ENCODE peak calls at places on chromosomes 3 and 15, in eight cellular contexts. J is OCI-LY7; K is WERI-Rb-1; M is breast epithelium; V is colonic mucosa; S is HCT116; Z is CD4-positive, alpha-beta memory T cell; R is fibroblast of lung. Y is an unnamed sample. For H3K36me3, the result is how much of the 10 kb centered on the place peaks cover.

GRCh38 chr3:53255775-53256703 is at the start of gene TKT:
- DNase-seq in J (peak), K (peak), M (peak), V (peak), S (no peak), Z (peak), R (peak), Y (peak)

GRCh38 chr15:34812369-34812768 is 17.0 kb upstream of the ACTC1 start:
- DNase-seq in J (no peak), K (no peak), M (no peak), V (no peak), S (no peak), Z (no peak), R (peak), Y (no peak)

GRCh38 chr3:46883252-46884185 is 6.0 kb downstream of the PTH1R start:
- DNase-seq in J (no peak), K (peak), M (no peak), V (no peak), S (no peak), Z (no peak), R (peak), Y (no peak)

GRCh38 chr3:23459915-23460546 is 256.9 kb downstream of the UBE2E2 start:
- DNase-seq in J (no peak), K (no peak), M (no peak), V (no peak), S (no peak), Z (no peak), R (no peak), Y (no peak)

GRCh38 chr15:73617310-73617709 is 15.9 kb downstream of the NPTN start:
- DNase-seq in J (no peak), K (no peak), M (no peak), V (no peak), S (no peak), Z (no peak), R (peak), Y (no peak)

GRCh38 chr15:89141885-89142284 is 53.6 kb downstream of the ABHD2 start:
- DNase-seq in J (no peak), K (no peak), M (no peak), V (no peak), S (no peak), Z (no peak), R (peak), Y (no peak)

GRCh38 chr3:111303760-111304159 is 232.1 kb downstream of the NECTIN3 start:
- DNase-seq in J (no peak), K (no peak), M (no peak), V (no peak), S (no peak), Z (no peak), R (peak), Y (no peak)

GRCh38 chr3:33578325-33579180 is 138.3 kb upstream of the UBP1 start:
- DNase-seq in J (no peak), K (no peak), M (no peak), V (no peak), S (no peak), Z (no peak), R (peak), Y (no peak)

GRCh38 chr3:195020921-195021320 is 250.0 kb downstream of the XXYLT1 start:
- DNase-seq in J (no peak), K (no peak), M (no peak), V (no peak), S (no peak), Z (no peak), R (no peak), Y (no peak)

GRCh38 chr15:27989838-27990237 is 109.3 kb downstream of the OCA2 start:
- DNase-seq in J (no peak), K (no peak), M (no peak), V (no peak), S (no peak), Z (no peak), R (no peak), Y (no peak)

GRCh38 chr15:43168192-43169107 is 16.8 kb upstream of the CCNDBP1 start:
- DNase-seq in J (no peak), K (no peak), M (no peak), V (no peak), S (no peak), Z (no peak), R (peak), Y (no peak)

GRCh38 chr3:183448369-183449128 is 20.1 kb upstream of the MCF2L2 start:
- DNase-seq in J (no peak), K (no peak), M (no peak), V (no peak), S (no peak), Z (no peak), R (no peak), Y (no peak)

GRCh38 chr3:51099794-51100542 is 285.1 kb upstream of the MANF start:
- DNase-seq in J (peak), K (peak), M (no peak), V (peak), S (peak), Z (no peak), R (peak), Y (no peak)

GRCh38 chr3:128946411-128946810 is 47.5 kb downstream of the CFAP92 start:
- DNase-seq in J (no peak), K (no peak), M (no peak), V (no peak), S (no peak), Z (no peak), R (peak), Y (no peak)

GRCh38 chr3:170128977-170129431 is 52.5 kb downstream of the PHC3 start:
- DNase-seq in J (peak), K (no peak), M (no peak), V (no peak), S (no peak), Z (no peak), R (peak), Y (no peak)

GRCh38 chr3:179852117-179852886 is 184.4 kb downstream of the PEX5L start:
- DNase-seq in J (no peak), K (no peak), M (no peak), V (no peak), S (no peak), Z (no peak), R (peak), Y (no peak)

GRCh38 chr3:79639855-79640254 is 127.9 kb downstream of the ROBO1 start:
- DNase-seq in J (no peak), K (no peak), M (no peak), V (no peak), S (no peak), Z (no peak), R (no peak), Y (no peak)

DNA sequence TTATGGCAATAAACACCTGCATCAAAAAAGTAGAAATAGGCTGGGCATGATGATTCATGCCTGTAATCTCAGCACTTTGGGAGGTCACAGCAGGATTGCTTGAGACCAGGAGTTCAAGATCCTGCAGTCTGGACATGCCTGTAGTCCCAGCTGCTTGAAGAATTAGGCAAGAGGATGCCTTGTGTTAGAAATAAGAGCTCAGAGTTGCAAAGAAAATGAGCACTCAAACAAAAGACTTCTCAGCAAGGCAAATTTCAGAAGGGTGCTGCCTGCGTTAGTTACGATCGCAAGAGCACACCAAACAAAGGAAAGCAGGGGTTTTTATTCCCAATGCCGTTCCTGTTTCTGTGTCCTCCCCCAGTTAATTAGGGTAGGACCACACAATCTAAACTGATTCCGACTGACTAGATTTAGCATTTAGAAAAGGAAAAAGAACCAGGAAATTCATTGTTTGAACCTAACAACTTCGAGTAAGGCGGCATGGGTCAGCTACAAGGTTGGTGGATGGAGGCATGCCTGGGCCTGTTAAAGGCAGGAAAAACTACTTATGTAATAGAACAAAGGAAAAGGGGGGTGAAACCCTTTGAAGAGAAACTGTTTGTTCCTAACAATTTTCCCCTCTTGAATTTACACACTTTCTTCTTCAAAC is 55.5 kb downstream of the DLG1 start:
- DNase-seq in J (no peak), K (no peak), M (no peak), V (no peak), S (no peak), Z (no peak), R (no peak), Y (no peak)
- H3K36me3 ChIP-seq in J (half or more), K (under half), M (under half), V (under half), S (under half), Z (under half), R (under half), Y (under half)

DNA sequence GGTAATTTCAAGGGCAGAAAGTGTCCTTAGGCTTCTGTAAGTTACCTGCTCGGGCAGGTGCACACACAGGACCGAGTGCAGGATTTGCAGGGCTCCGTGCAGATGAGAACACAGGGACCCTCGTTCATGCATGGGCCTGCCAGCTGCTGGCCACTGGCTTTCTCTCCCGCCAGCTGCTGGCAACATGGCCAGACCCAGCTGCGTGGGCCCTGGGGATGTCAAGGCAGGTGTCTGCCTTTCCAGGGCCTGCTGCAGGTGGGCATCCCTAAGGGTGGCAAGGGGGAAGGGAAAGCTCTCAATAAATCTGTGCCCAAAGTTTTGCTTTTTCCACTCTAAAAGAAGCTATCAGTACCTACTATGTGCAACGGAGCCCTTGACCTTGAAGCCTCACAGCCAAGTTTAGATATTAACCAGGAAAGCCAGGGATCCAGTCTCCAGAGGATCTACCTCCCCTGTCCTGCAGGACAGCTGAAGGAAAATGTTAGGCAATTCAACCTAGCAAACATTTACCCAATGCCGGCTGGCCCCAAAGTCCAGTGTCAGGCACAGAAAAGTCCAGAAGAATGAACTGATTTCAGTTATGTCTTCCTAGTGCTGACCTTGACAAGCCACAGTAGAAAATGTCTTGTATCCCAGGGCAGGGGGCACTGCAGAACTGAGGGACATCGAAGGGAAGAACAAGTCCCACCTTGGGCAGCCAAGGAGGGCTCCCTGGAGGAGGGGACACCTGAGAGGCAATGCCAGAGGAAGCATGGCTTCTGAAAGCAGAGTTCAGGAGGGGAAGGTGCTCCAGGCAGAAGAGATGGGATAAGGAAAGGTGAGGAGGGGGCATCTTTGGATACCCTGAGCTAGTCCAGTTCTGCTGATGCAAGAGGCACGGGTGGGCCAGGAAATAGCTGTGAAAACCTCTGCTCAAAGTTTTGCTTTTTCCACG is 26.4 kb downstream of the NUP210 start:
- DNase-seq in J (no peak), K (no peak), M (no peak), V (no peak), S (no peak), Z (no peak), R (no peak), Y (no peak)
- H3K36me3 ChIP-seq in J (half or more), K (half or more), M (under half), V (under half), S (under half), Z (half or more), R (under half), Y (under half)

GRCh38 chr3:133606902-133607301 is 33.4 kb downstream of the CDV3 start:
- DNase-seq in J (no peak), K (no peak), M (no peak), V (no peak), S (no peak), Z (no peak), R (no peak), Y (no peak)
- H3K36me3 ChIP-seq in J (half or more), K (under half), M (under half), V (under half), S (under half), Z (under half), R (under half), Y (under half)

DNA sequence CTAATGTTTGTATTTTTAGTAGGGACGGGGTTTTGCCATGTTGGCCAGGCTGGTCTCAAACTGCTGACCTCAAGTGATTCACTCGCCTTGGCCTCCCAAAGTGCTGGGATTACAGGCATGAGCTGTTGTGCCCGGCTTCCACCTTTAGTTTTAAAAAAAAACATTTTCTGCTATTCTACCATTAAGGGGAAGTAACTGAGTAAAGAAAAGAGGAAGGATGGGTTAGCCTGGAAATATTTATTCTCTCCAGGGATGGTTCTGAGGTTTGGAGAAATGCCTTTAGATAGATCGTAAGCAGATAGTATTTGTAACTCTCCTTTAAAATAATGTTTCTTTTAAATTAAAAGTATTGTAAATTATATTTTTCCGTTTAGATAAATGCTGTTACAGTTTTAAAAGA is 3.2 kb downstream of the AP4E1 start:
- DNase-seq in J (no peak), K (no peak), M (no peak), V (no peak), S (no peak), Z (no peak), R (no peak), Y (no peak)
- H3K36me3 ChIP-seq in J (under half), K (under half), M (under half), V (under half), S (under half), Z (under half), R (under half), Y (under half)

DNA sequence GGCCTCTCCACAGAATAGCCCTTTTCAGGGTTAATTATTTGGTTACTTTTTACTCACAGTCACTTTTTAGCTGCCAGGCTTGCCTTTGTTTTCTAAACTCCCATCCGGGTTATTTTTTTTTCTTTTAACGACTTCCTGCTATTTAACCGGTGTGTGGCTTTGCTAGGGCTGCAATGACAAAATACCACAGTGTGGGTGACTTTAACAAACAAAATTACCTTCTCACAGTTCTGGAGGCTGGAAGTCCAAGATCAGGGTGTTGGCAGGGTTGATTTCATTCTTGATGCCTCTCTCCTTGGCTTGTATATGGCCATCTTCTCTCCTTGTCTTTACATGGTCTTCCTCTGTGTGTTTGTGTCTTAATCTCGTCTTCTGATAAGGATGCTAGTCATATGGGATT is 91.5 kb downstream of the IL1RAP start:
- DNase-seq in J (no peak), K (no peak), M (no peak), V (no peak), S (no peak), Z (no peak), R (no peak), Y (no peak)
- H3K36me3 ChIP-seq in J (under half), K (under half), M (under half), V (under half), S (under half), Z (under half), R (under half), Y (under half)

GRCh38 chr15:48678851-48679250 is 33.3 kb upstream of the FBN1 start:
- DNase-seq in J (no peak), K (no peak), M (no peak), V (no peak), S (no peak), Z (no peak), R (no peak), Y (no peak)

GRCh38 chr15:48681274-48681840 is 35.8 kb upstream of the FBN1 start:
- DNase-seq in J (no peak), K (no peak), M (no peak), V (no peak), S (no peak), Z (no peak), R (peak), Y (no peak)

GRCh38 chr15:48680841-48681240 is 35.3 kb upstream of the FBN1 start:
- DNase-seq in J (no peak), K (no peak), M (no peak), V (no peak), S (no peak), Z (no peak), R (peak), Y (no peak)

GRCh38 chr15:48677821-48678220 is 32.3 kb upstream of the FBN1 start:
- DNase-seq in J (no peak), K (no peak), M (no peak), V (no peak), S (no peak), Z (no peak), R (no peak), Y (no peak)

GRCh38 chr15:48679952-48680351 is 34.4 kb upstream of the FBN1 start:
- DNase-seq in J (no peak), K (no peak), M (no peak), V (no peak), S (no peak), Z (no peak), R (no peak), Y (no peak)
- H3K36me3 ChIP-seq in J (under half), K (under half), M (under half), V (under half), S (under half), Z (under half), R (under half), Y (under half)

DNA sequence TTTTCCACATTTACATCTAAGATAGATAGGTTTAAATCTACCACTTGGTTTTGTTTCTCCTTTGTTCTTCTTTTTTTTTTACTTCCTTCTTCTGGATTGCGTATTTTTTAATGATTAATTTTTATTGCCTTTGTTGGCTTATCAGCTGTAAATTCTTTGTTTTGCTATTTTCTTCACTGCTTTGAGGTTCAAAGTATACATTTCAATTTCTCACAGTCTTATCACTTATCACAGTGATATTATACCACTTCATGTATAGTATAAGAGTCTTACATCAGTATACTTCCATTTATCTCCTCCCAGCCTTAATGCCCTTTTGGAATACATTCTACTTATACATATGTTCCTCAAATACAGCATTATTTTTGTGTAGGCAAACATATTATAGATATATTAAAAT is 30.9 kb downstream of the IQCB1 start:
- DNase-seq in J (no peak), K (no peak), M (no peak), V (no peak), S (no peak), Z (no peak), R (no peak), Y (no peak)
- H3K36me3 ChIP-seq in J (half or more), K (under half), M (under half), V (under half), S (under half), Z (under half), R (under half), Y (under half)

GRCh38 chr15:61946778-61947177 is 113.5 kb downstream of the VPS13C start:
- DNase-seq in J (no peak), K (no peak), M (no peak), V (no peak), S (no peak), Z (no peak), R (peak), Y (no peak)
- H3K36me3 ChIP-seq in J (half or more), K (under half), M (under half), V (under half), S (under half), Z (under half), R (under half), Y (under half)

Y was measured in thoracic aorta.